ENCODE peak calls at places on chromosomes 12 and 14, in seven cellular contexts. M is HFFc6; F is epithelial cell of esophagus; N is uterus; E is GOT3; J is activated gamma-delta T cell treated with anti-CD3 and anti-CD28 coated beads, Interleukin-2, amount 50 U/mL, for 16 hours; I is AG10803. K is an unnamed sample.

GRCh38 chr12:4104722-4105244 is 168.8 kb upstream of the CCND2 start:
- DNase-seq in M (no peak), F (no peak), N (no peak), E (no peak), J (no peak), I (no peak), K (no peak)

GRCh38 chr12:111441107-111441928 is 35.6 kb downstream of the SH2B3 start:
- DNase-seq in M (no peak), F (no peak), N (no peak), E (no peak), J (no peak), I (no peak), K (no peak)

GRCh38 chr12:109685574-109686447 is 27.8 kb upstream of the FAM222A start:
- DNase-seq in M (no peak), F (no peak), N (no peak), E (no peak), J (no peak), I (no peak), K (no peak)

GRCh38 chr12:68189766-68190700 is 30.5 kb upstream of the IFNG start:
- DNase-seq in M (peak), F (peak), N (no peak), E (no peak), J (no peak), I (peak), K (peak)

GRCh38 chr12:87866602-87867292 is 162.5 kb downstream of the C12orf50 start:
- DNase-seq in M (no peak), F (peak), N (no peak), E (no peak), J (no peak), I (peak), K (peak)

GRCh38 chr14:106062502-106063272 is 536.3 kb downstream of the TMEM121 start:
- DNase-seq in M (no peak), F (no peak), N (no peak), E (no peak), J (no peak), I (no peak), K (no peak)

GRCh38 chr12:87054225-87054624 is 798.0 kb upstream of the MGAT4C start:
- DNase-seq in M (no peak), F (no peak), N (no peak), E (no peak), J (no peak), I (no peak), K (peak)

GRCh38 chr12:47828967-47829482 is 9.3 kb upstream of the HDAC7 start:
- DNase-seq in M (peak), F (peak), N (peak), E (no peak), J (no peak), I (peak), K (peak)

GRCh38 chr12:124667671-124668337 is 100.4 kb upstream of the NCOR2 start:
- DNase-seq in M (no peak), F (peak), N (no peak), E (no peak), J (no peak), I (no peak), K (no peak)

GRCh38 chr12:64968989-64969819 is 144.8 kb downstream of the TBC1D30 start:
- DNase-seq in M (peak), F (peak), N (no peak), E (no peak), J (no peak), I (no peak), K (peak)

GRCh38 chr12:3381059-3382047 is 109.7 kb upstream of the PRMT8 start:
- DNase-seq in M (no peak), F (no peak), N (no peak), E (no peak), J (no peak), I (peak), K (peak)

GRCh38 chr14:92751819-92752218 is 3.4 kb upstream of the LGMN start:
- DNase-seq in M (no peak), F (no peak), N (no peak), E (no peak), J (no peak), I (no peak), K (no peak)

GRCh38 chr12:132196038-132196872 is 52.0 kb downstream of the NOC4L start:
- DNase-seq in M (no peak), F (no peak), N (no peak), E (no peak), J (no peak), I (no peak), K (no peak)

GRCh38 chr12:1801285-1801975 is 18.9 kb upstream of the LRTM2 start:
- DNase-seq in M (no peak), F (no peak), N (peak), E (no peak), J (no peak), I (no peak), K (peak)

GRCh38 chr14:93959239-93960107 is 16.9 kb downstream of the ASB2 start:
- DNase-seq in M (peak), F (peak), N (peak), E (peak), J (peak), I (peak), K (peak)